ENCODE peak calls at places on chromosomes 12 and 14, in six cellular contexts. P is CD4-positive, alpha-beta memory T cell; E is substantia nigra; L is hypothalamus; X is NT2/D1; D is prostate gland. V is an unnamed sample.

GRCh38 chr14:39615352-39615751 is 183.1 kb upstream of the FBXO33 start:
- DNase-seq in X (no peak), L (no peak), D (no peak), P (no peak), E (no peak), V (no peak)

GRCh38 chr12:52879394-52880351 is 25.2 kb downstream of the KRT8 start:
- DNase-seq in E (no peak), P (peak), X (peak), D (peak), L (peak), V (peak)

GRCh38 chr12:18141583-18141982 is 51.6 kb upstream of the RERGL start:
- DNase-seq in X (no peak), D (peak), L (no peak), E (no peak), P (no peak), V (peak)

GRCh38 chr14:106792543-106792942 is 1266.2 kb downstream of the TMEM121 start:
- DNase-seq in D (no peak), L (no peak), X (no peak), P (no peak), E (no peak), V (no peak)

GRCh38 chr12:7439579-7440505 is 4.1 kb downstream of the CD163L1 start:
- DNase-seq in D (no peak), X (no peak), P (no peak), E (no peak), L (no peak), V (no peak)

GRCh38 chr12:12723681-12724420 is 6.7 kb downstream of the CDKN1B start:
- DNase-seq in X (no peak), D (no peak), P (peak), L (no peak), E (no peak), V (peak)

GRCh38 chr14:72826039-72826438 is 67.9 kb downstream of the DPF3 start:
- DNase-seq in P (no peak), L (no peak), D (no peak), X (no peak), E (no peak), V (no peak)

GRCh38 chr14:51328089-51328941 is 88.3 kb downstream of the TMX1 start:
- DNase-seq in L (peak), D (no peak), X (no peak), E (no peak), P (no peak), V (peak)

GRCh38 chr14:93929048-93929535 is 1.9 kb downstream of the FAM181A start:
- DNase-seq in E (no peak), X (no peak), P (no peak), L (no peak), D (no peak), V (no peak)

GRCh38 chr14:35043046-35043445 is 3.0 kb upstream of the FAM177A1 start:
- DNase-seq in P (no peak), L (no peak), X (no peak), D (no peak), E (no peak), V (no peak)

V was measured in RPMI8226.